ENCODE peak calls at places on chromosomes 16 and 17, in ten cellular contexts. One of them, this sample, is unnamed.
A peak's percentile ranks its signal among the peaks of the same experiment; 100 is the strongest.

GRCh38 chr17:1471490-1471889 is 15.5 kb upstream of the CRK start:
- DNase-seq in ovary: no peak
- DNase-seq in breast epithelium: no peak
- DNase-seq in IMR-90: no peak
- DNase-seq in stomach: no peak
- DNase-seq in heart left ventricle: no peak
- DNase-seq in transverse colon: no peak
- DNase-seq in sigmoid colon: no peak
- DNase-seq in uterus: no peak
- DNase-seq in prostate gland: no peak
- DNase-seq in this sample: no peak

GRCh38 chr17:59753522-59754467 is 46.3 kb downstream of the VMP1 start:
- DNase-seq in ovary: no peak
- DNase-seq in breast epithelium: no peak
- DNase-seq in IMR-90: peak; percentile 93
- DNase-seq in stomach: no peak
- DNase-seq in heart left ventricle: no peak
- DNase-seq in transverse colon: no peak
- DNase-seq in sigmoid colon: no peak
- DNase-seq in uterus: peak; percentile 45
- DNase-seq in prostate gland: peak; percentile 72
- DNase-seq in this sample: no peak

GRCh38 chr17:35433075-35433894 is 985 bp upstream of the SLFN12 start:
- DNase-seq in ovary: peak; percentile 80
- DNase-seq in breast epithelium: peak; percentile 88
- DNase-seq in IMR-90: peak; percentile 100
- DNase-seq in stomach: peak; percentile 69
- DNase-seq in heart left ventricle: peak; percentile 88
- DNase-seq in transverse colon: peak; percentile 62
- DNase-seq in sigmoid colon: peak; percentile 93
- DNase-seq in uterus: peak; percentile 88
- DNase-seq in prostate gland: peak; percentile 72
- DNase-seq in this sample: peak; percentile 94

GRCh38 chr17:68821860-68822693 is 133.1 kb downstream of the ABCA8 start:
- DNase-seq in ovary: no peak
- DNase-seq in breast epithelium: no peak
- DNase-seq in IMR-90: peak; percentile 94
- DNase-seq in stomach: no peak
- DNase-seq in heart left ventricle: no peak
- DNase-seq in transverse colon: no peak
- DNase-seq in sigmoid colon: no peak
- DNase-seq in uterus: no peak
- DNase-seq in prostate gland: no peak
- DNase-seq in this sample: peak; percentile 85

GRCh38 chr17:81662002-81662401 is 4.4 kb downstream of the OXLD1 start:
- DNase-seq in ovary: no peak
- DNase-seq in breast epithelium: no peak
- DNase-seq in IMR-90: no peak
- DNase-seq in stomach: no peak
- DNase-seq in heart left ventricle: no peak
- DNase-seq in transverse colon: no peak
- DNase-seq in sigmoid colon: no peak
- DNase-seq in uterus: no peak
- DNase-seq in prostate gland: no peak
- DNase-seq in this sample: no peak

GRCh38 chr17:43877451-43878155 is 29.7 kb downstream of the MPP2 start:
- DNase-seq in ovary: no peak
- DNase-seq in breast epithelium: no peak
- DNase-seq in IMR-90: no peak
- DNase-seq in stomach: no peak
- DNase-seq in heart left ventricle: no peak
- DNase-seq in transverse colon: no peak
- DNase-seq in sigmoid colon: no peak
- DNase-seq in uterus: no peak
- DNase-seq in prostate gland: no peak
- DNase-seq in this sample: no peak

GRCh38 chr17:17028878-17029535 is 13.2 kb upstream of the MPRIP start:
- DNase-seq in ovary: no peak
- DNase-seq in breast epithelium: no peak
- DNase-seq in IMR-90: no peak
- DNase-seq in stomach: no peak
- DNase-seq in heart left ventricle: peak; percentile 6
- DNase-seq in transverse colon: no peak
- DNase-seq in sigmoid colon: peak; percentile 56
- DNase-seq in uterus: no peak
- DNase-seq in prostate gland: no peak
- DNase-seq in this sample: no peak

GRCh38 chr17:12395733-12396354 is 269.8 kb upstream of the MYOCD start:
- DNase-seq in ovary: no peak
- DNase-seq in breast epithelium: no peak
- DNase-seq in IMR-90: no peak
- DNase-seq in stomach: peak; percentile 34
- DNase-seq in heart left ventricle: no peak
- DNase-seq in transverse colon: no peak
- DNase-seq in sigmoid colon: no peak
- DNase-seq in uterus: no peak
- DNase-seq in prostate gland: no peak
- DNase-seq in this sample: peak; percentile 32

GRCh38 chr17:67474081-67474661 is 97.1 kb downstream of the PITPNC1 start:
- DNase-seq in ovary: peak; percentile 18
- DNase-seq in breast epithelium: no peak
- DNase-seq in IMR-90: peak; percentile 39
- DNase-seq in stomach: no peak
- DNase-seq in heart left ventricle: peak; percentile 56
- DNase-seq in transverse colon: no peak
- DNase-seq in sigmoid colon: peak; percentile 77
- DNase-seq in uterus: peak; percentile 62
- DNase-seq in prostate gland: peak; percentile 5
- DNase-seq in this sample: peak; percentile 42

GRCh38 chr16:29126057-29126494 is 141.2 kb downstream of the LAT start:
- DNase-seq in ovary: no peak
- DNase-seq in breast epithelium: no peak
- DNase-seq in IMR-90: no peak
- DNase-seq in stomach: no peak
- DNase-seq in heart left ventricle: no peak
- DNase-seq in transverse colon: no peak
- DNase-seq in sigmoid colon: no peak
- DNase-seq in uterus: no peak
- DNase-seq in prostate gland: no peak
- DNase-seq in this sample: peak; percentile 26

GRCh38 chr17:18185391-18185790 is 1.8 kb downstream of the ALKBH5 start:
- DNase-seq in ovary: no peak
- DNase-seq in breast epithelium: no peak
- DNase-seq in IMR-90: peak; percentile 43
- DNase-seq in stomach: no peak
- DNase-seq in heart left ventricle: no peak
- DNase-seq in transverse colon: no peak
- DNase-seq in sigmoid colon: no peak
- DNase-seq in uterus: no peak
- DNase-seq in prostate gland: no peak
- DNase-seq in this sample: no peak

GRCh38 chr16:24289301-24289700 is 33.2 kb downstream of the CACNG3 start:
- DNase-seq in ovary: no peak
- DNase-seq in breast epithelium: no peak
- DNase-seq in IMR-90: no peak
- DNase-seq in stomach: no peak
- DNase-seq in heart left ventricle: no peak
- DNase-seq in transverse colon: no peak
- DNase-seq in sigmoid colon: no peak
- DNase-seq in uterus: no peak
- DNase-seq in prostate gland: no peak
- DNase-seq in this sample: no peak

GRCh38 chr16:30527635-30528178 is 1.3 kb upstream of the ZNF768 start:
- DNase-seq in ovary: no peak
- DNase-seq in breast epithelium: peak; percentile 84
- DNase-seq in IMR-90: no peak
- DNase-seq in stomach: peak; percentile 36
- DNase-seq in heart left ventricle: no peak
- DNase-seq in transverse colon: peak; percentile 62
- DNase-seq in sigmoid colon: no peak
- DNase-seq in uterus: no peak
- DNase-seq in prostate gland: peak; percentile 75
- DNase-seq in this sample: no peak

GRCh38 chr17:8345052-8345690 is 5.5 kb downstream of the ODF4 start:
- DNase-seq in ovary: no peak
- DNase-seq in breast epithelium: no peak
- DNase-seq in IMR-90: no peak
- DNase-seq in stomach: no peak
- DNase-seq in heart left ventricle: no peak
- DNase-seq in transverse colon: no peak
- DNase-seq in sigmoid colon: no peak
- DNase-seq in uterus: no peak
- DNase-seq in prostate gland: no peak
- DNase-seq in this sample: no peak

GRCh38 chr16:11379420-11379819 is 34.2 kb downstream of the RMI2 start:
- DNase-seq in ovary: no peak
- DNase-seq in breast epithelium: peak; percentile 70
- DNase-seq in IMR-90: peak; percentile 65
- DNase-seq in stomach: peak; percentile 54
- DNase-seq in heart left ventricle: no peak
- DNase-seq in transverse colon: no peak
- DNase-seq in sigmoid colon: peak; percentile 41
- DNase-seq in uterus: no peak
- DNase-seq in prostate gland: no peak
- DNase-seq in this sample: no peak

GRCh38 chr16:58107228-58107627 is 22.0 kb downstream of the CFAP20 start:
- DNase-seq in ovary: no peak
- DNase-seq in breast epithelium: no peak
- DNase-seq in IMR-90: no peak
- DNase-seq in stomach: no peak
- DNase-seq in heart left ventricle: no peak
- DNase-seq in transverse colon: no peak
- DNase-seq in sigmoid colon: no peak
- DNase-seq in uterus: no peak
- DNase-seq in prostate gland: no peak
- DNase-seq in this sample: no peak

GRCh38 chr17:45043268-45043681 is 8.2 kb downstream of the DCAKD start:
- DNase-seq in ovary: no peak
- DNase-seq in breast epithelium: peak; percentile 92
- DNase-seq in IMR-90: no peak
- DNase-seq in stomach: no peak
- DNase-seq in heart left ventricle: peak; percentile 52
- DNase-seq in transverse colon: no peak
- DNase-seq in sigmoid colon: peak; percentile 79
- DNase-seq in uterus: no peak
- DNase-seq in prostate gland: peak; percentile 87
- DNase-seq in this sample: peak; percentile 88

GRCh38 chr17:58006563-58006923 is 503 bp downstream of the SRSF1 start:
- DNase-seq in ovary: peak; percentile 80
- DNase-seq in breast epithelium: peak; percentile 79
- DNase-seq in IMR-90: peak; percentile 71
- DNase-seq in stomach: peak; percentile 73
- DNase-seq in heart left ventricle: peak; percentile 83
- DNase-seq in transverse colon: peak; percentile 77
- DNase-seq in sigmoid colon: peak; percentile 89
- DNase-seq in uterus: peak; percentile 76
- DNase-seq in prostate gland: peak; percentile 81
- DNase-seq in this sample: peak; percentile 91

DNA sequence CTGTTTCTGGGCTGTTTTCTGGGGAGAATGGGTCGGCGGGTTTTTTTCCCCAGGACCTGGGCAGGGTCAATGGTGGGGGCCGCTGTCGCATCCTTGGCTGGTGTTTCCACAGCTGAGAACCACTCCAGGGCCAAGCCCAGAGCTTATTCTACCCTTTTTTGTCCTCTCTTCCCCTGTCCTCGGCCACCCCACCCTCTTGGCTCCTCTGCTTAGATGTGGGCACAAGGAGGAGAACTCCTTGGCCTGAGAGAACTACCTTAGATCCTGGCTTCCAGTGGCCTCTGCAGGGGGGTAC is 4.0 kb downstream of the NOD2 start:
- DNase-seq in ovary: no peak
- DNase-seq in breast epithelium: no peak
- DNase-seq in IMR-90: no peak
- DNase-seq in stomach: no peak
- DNase-seq in heart left ventricle: no peak
- DNase-seq in transverse colon: no peak
- DNase-seq in sigmoid colon: no peak
- DNase-seq in uterus: no peak
- DNase-seq in prostate gland: no peak
- DNase-seq in this sample: no peak
- H3K4me3 ChIP-seq in ovary: no peak overlapping the region
- H3K4me3 ChIP-seq in breast epithelium: no peak overlapping the region
- H3K4me3 ChIP-seq in IMR-90: no peak overlapping the region
- H3K4me3 ChIP-seq in stomach: peak overlapping the region; percentile 33
- H3K4me3 ChIP-seq in heart left ventricle: peak overlapping the region; percentile 47
- H3K4me3 ChIP-seq in transverse colon: peak overlapping the region; percentile 20
- H3K4me3 ChIP-seq in sigmoid colon: peak overlapping the region; percentile 39
- H3K4me3 ChIP-seq in uterus: no peak overlapping the region
- H3K4me3 ChIP-seq in prostate gland: no peak overlapping the region
- H3K4me3 ChIP-seq in this sample: peak overlapping the region; percentile 52

GRCh38 chr17:64020068-64020766 is at the start of gene ICAM2:
- DNase-seq in ovary: no peak
- DNase-seq in breast epithelium: peak; percentile 66
- DNase-seq in IMR-90: no peak
- DNase-seq in stomach: peak; percentile 68
- DNase-seq in heart left ventricle: peak; percentile 77
- DNase-seq in transverse colon: peak; percentile 83
- DNase-seq in sigmoid colon: peak; percentile 79
- DNase-seq in uterus: peak; percentile 67
- DNase-seq in prostate gland: peak; percentile 33
- DNase-seq in this sample: peak; percentile 42
- TF ChIP-seq POLR2A in ovary: no peak
- TF ChIP-seq POLR2A in breast epithelium: no peak
- TF ChIP-seq POLR2A in IMR-90: no peak
- TF ChIP-seq POLR2A in stomach: no peak
- TF ChIP-seq POLR2A in heart left ventricle: peak; percentile 56
- TF ChIP-seq POLR2A in transverse colon: peak; percentile 66
- TF ChIP-seq POLR2A in sigmoid colon: no peak
- TF ChIP-seq POLR2A in uterus: peak; percentile 32
- TF ChIP-seq POLR2A in prostate gland: no peak
- TF ChIP-seq POLR2A in this sample: no peak

DNA sequence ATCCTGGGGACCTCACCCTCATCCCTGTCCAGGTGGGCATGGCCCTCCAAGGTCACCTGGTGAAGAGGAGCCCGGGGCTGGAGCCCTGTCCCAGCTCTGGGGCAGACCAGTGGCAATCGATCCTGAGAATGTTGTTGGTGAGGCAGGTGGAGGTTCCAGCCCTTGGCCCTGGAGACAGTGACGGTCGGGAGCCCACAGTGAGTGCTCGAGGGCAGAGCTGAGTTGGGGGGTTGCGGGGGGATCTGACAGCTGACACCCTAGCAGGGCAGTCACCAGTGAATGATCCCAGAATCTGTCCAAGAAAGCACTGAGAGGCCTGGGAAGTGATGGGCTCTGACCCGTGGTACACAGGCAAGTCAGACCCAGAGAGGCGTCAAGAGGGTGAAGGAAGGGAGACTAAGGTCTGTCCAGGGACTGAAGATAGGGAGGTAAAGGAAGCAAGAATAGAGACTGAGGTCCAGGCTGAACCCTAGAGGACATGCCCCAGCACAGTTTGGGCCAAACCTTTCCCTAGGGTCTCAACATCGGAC is 17.6 kb downstream of the POLR3K start:
- DNase-seq in ovary: no peak
- DNase-seq in breast epithelium: no peak
- DNase-seq in IMR-90: no peak
- DNase-seq in stomach: no peak
- DNase-seq in heart left ventricle: no peak
- DNase-seq in transverse colon: no peak
- DNase-seq in sigmoid colon: no peak
- DNase-seq in uterus: no peak
- DNase-seq in prostate gland: no peak
- DNase-seq in this sample: no peak
- H3K36me3 ChIP-seq in ovary: no peaks in the 10 kb centered on the region
- H3K36me3 ChIP-seq in breast epithelium: no peaks in the 10 kb centered on the region
- H3K36me3 ChIP-seq in IMR-90: no peaks in the 10 kb centered on the region
- H3K36me3 ChIP-seq in stomach: no peaks in the 10 kb centered on the region
- H3K36me3 ChIP-seq in heart left ventricle: no peaks in the 10 kb centered on the region
- H3K36me3 ChIP-seq in transverse colon: no peaks in the 10 kb centered on the region
- H3K36me3 ChIP-seq in sigmoid colon: no peaks in the 10 kb centered on the region
- H3K36me3 ChIP-seq in uterus: no peaks in the 10 kb centered on the region
- H3K36me3 ChIP-seq in prostate gland: no peaks in the 10 kb centered on the region
- H3K36me3 ChIP-seq in this sample: no peaks in the 10 kb centered on the region

GRCh38 chr17:62705116-62705515 is 77.6 kb downstream of the MRC2 start:
- DNase-seq in ovary: no peak
- DNase-seq in breast epithelium: no peak
- DNase-seq in IMR-90: no peak
- DNase-seq in stomach: peak; percentile 34
- DNase-seq in heart left ventricle: no peak
- DNase-seq in transverse colon: no peak
- DNase-seq in sigmoid colon: peak; percentile 54
- DNase-seq in uterus: no peak
- DNase-seq in prostate gland: no peak
- DNase-seq in this sample: no peak
- H3K4me3 ChIP-seq in ovary: no peak overlapping the region
- H3K4me3 ChIP-seq in breast epithelium: no peak overlapping the region
- H3K4me3 ChIP-seq in IMR-90: peak overlapping the region; percentile 81
- H3K4me3 ChIP-seq in stomach: peak overlapping the region; percentile 71
- H3K4me3 ChIP-seq in heart left ventricle: peak overlapping the region; percentile 77
- H3K4me3 ChIP-seq in transverse colon: no peak overlapping the region
- H3K4me3 ChIP-seq in sigmoid colon: peak overlapping the region; percentile 66
- H3K4me3 ChIP-seq in uterus: no peak overlapping the region
- H3K4me3 ChIP-seq in prostate gland: no peak overlapping the region
- H3K4me3 ChIP-seq in this sample: peak overlapping the region; percentile 87

This sample was measured in adrenal gland.